ENCODE peak calls at places on chromosome 5, in five cellular contexts. F, O, Q, S and Z are unnamed samples.
A peak's percentile ranks its signal among the peaks of the same experiment; 100 is the strongest.

GRCh38 chr5:16934123-16934522 is 2.0 kb downstream of the MYO10 start:
- DNase-seq in F (peak; percentile 80), O (peak; percentile 73), Q (peak; percentile 84), S (peak; percentile 51), Z (peak; percentile 78)

GRCh38 chr5:99169309-99169708 is 240.5 kb upstream of the CHD1 start:
- DNase-seq in F (no peak), O (no peak), Q (peak; percentile 18), S (no peak), Z (peak; percentile 21)

GRCh38 chr5:115246361-115246991 is 16.2 kb downstream of the PGGT1B start:
- DNase-seq in F (peak; percentile 48), O (no peak), Q (peak; percentile 57), S (no peak), Z (peak; percentile 26)

GRCh38 chr5:60959156-60959555 is 14.2 kb downstream of the NDUFAF2 start:
- DNase-seq in F (peak; percentile 40), O (no peak), Q (peak; percentile 29), S (no peak), Z (no peak)

GRCh38 chr5:90640484-90641059 is 82.0 kb downstream of the ADGRV1 start:
- DNase-seq in F (no peak), O (no peak), Q (no peak), S (no peak), Z (no peak)

GRCh38 chr5:39755986-39756385 is 331.2 kb upstream of the DAB2 start:
- DNase-seq in F (peak; percentile 96), O (no peak), Q (peak; percentile 90), S (no peak), Z (no peak)

GRCh38 chr5:136067422-136067821 is 38.6 kb downstream of the TGFBI start:
- DNase-seq in F (no peak), O (no peak), Q (no peak), S (no peak), Z (no peak)

GRCh38 chr5:75091597-75091996 is 39.2 kb upstream of the GCNT4 start:
- DNase-seq in F (no peak), O (no peak), Q (no peak), S (no peak), Z (no peak)

GRCh38 chr5:3364941-3365340 is 230.7 kb upstream of the IRX1 start:
- DNase-seq in F (no peak), O (peak; percentile 10), Q (no peak), S (no peak), Z (no peak)

GRCh38 chr5:42887575-42887974 is 75.9 kb upstream of the SELENOP start:
- DNase-seq in F (no peak), O (no peak), Q (no peak), S (no peak), Z (no peak)

GRCh38 chr5:112532654-112533314 is 113.7 kb upstream of the EPB41L4A start:
- DNase-seq in F (no peak), O (no peak), Q (no peak), S (no peak), Z (no peak)

GRCh38 chr5:112534564-112534963 is 115.5 kb upstream of the EPB41L4A start:
- DNase-seq in F (no peak), O (no peak), Q (no peak), S (no peak), Z (no peak)

GRCh38 chr5:112535339-112535738 is 116.3 kb upstream of the EPB41L4A start:
- DNase-seq in F (no peak), O (no peak), Q (no peak), S (no peak), Z (no peak)

GRCh38 chr5:112534067-112534466 is 115.0 kb upstream of the EPB41L4A start:
- DNase-seq in F (no peak), O (no peak), Q (no peak), S (no peak), Z (no peak)

GRCh38 chr5:112533315-112533867 is 114.3 kb upstream of the EPB41L4A start:
- DNase-seq in F (no peak), O (peak; percentile 43), Q (no peak), S (no peak), Z (no peak)
- H3K4me1 ChIP-seq in F (no peaks in the 10 kb centered on the region), O (peaks cover 8% of the 10 kb centered on the region), Q (no peaks in the 10 kb centered on the region), S (peaks cover 4% of the 10 kb centered on the region), Z (no peaks in the 10 kb centered on the region)

GRCh38 chr5:69166686-69167487 is at the start of gene CCNB1:
- DNase-seq in F (peak; percentile 94), O (peak; percentile 99), Q (peak; percentile 98), S (peak; percentile 98), Z (peak; percentile 93)

GRCh38 chr5:69170969-69171368 is 4.0 kb downstream of the CCNB1 start:
- DNase-seq in F (no peak), O (no peak), Q (no peak), S (no peak), Z (no peak)

DNA sequence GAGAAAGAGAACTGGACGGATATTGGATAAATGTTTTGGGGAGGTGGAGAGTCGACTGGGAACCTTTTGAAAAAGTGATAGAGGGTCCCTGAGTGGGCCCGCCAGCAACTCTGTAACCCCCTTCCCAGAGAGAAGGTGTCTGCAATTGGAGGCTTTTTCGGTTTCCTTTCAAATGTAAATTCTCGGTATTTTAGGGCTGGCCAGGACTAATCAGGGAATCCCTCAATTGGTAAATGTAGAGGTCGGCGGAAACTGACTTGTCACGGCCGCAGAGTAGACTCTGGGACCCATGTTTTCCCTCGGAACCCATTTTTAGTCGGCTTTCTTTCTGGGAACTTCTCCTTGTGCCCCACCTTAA is 517 bp downstream of the CCNB1 start:
- DNase-seq in F (no peak), O (peak; percentile 31), Q (peak; percentile 44), S (no peak), Z (no peak)
- H4K91ac ChIP-seq in F (peak overlapping the region; percentile 86), O (no peak overlapping the region), Q (peak overlapping the region; percentile 71), S (no peak overlapping the region), Z (no peak overlapping the region)

GRCh38 chr5:140111859-140112551 is 1.9 kb upstream of the PURA start:
- DNase-seq in F (no peak), O (no peak), Q (no peak), S (no peak), Z (no peak)

GRCh38 chr5:140112685-140113179 is 1.2 kb upstream of the PURA start:
- DNase-seq in F (peak; percentile 34), O (no peak), Q (peak; percentile 16), S (no peak), Z (no peak)

GRCh38 chr5:140114341-140115185 is 654 bp downstream of the PURA start:
- DNase-seq in F (peak; percentile 55), O (peak; percentile 65), Q (peak; percentile 83), S (no peak), Z (peak; percentile 48)

GRCh38 chr5:140113699-140114263 is at the start of gene PURA:
- DNase-seq in F (peak; percentile 92), O (peak; percentile 96), Q (peak; percentile 95), S (no peak), Z (peak; percentile 87)

DNA sequence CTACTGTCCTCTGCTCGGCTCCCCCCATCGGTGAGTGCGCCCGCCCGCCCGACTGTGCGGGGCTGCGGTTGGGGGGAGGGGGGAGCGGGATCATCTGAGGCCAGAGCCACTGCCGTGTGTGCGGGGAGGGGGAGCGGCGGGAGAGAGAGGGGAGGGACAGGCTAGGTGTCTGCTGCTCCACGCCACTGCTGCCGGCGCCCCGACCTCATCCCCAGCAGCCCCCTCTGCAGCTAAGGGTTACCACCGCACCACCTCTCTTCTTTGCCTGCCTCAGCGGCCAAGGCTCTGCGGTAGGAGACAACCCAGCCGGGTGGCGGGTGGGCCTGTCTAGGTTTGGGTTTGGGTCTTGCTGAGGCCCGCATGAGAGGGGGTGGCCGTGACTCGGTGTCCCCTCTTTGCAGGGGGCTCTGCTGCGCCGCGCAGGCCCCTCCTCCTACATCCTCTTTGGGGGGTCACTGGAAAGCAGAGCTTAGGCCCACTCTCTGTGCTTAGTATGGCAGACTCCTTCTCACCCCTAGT is 670 bp upstream of the PURA start:
- DNase-seq in F (no peak), O (peak; percentile 72), Q (peak; percentile 9), S (no peak), Z (no peak)
- H3K23ac ChIP-seq in F (peak overlapping the region; percentile 97), O (no peak overlapping the region), Q (no peak overlapping the region), S (no peak overlapping the region), Z (peak overlapping the region; percentile 93)

GRCh38 chr5:159056201-159056600 is 43.5 kb downstream of the EBF1 start:
- DNase-seq in F (no peak), O (no peak), Q (no peak), S (no peak), Z (no peak)
- H3K4me1 ChIP-seq in F (peaks cover 2% of the 10 kb centered on the region), O (no peaks in the 10 kb centered on the region), Q (peaks cover 3% of the 10 kb centered on the region), S (peaks cover 8% of the 10 kb centered on the region), Z (peaks cover 52% of the 10 kb centered on the region)

GRCh38 chr5:34495178-34495577 is 160.9 kb upstream of the RAI14 start:
- DNase-seq in F (no peak), O (no peak), Q (no peak), S (no peak), Z (no peak)
- H4K91ac ChIP-seq in F (no peak overlapping the region), O (no peak overlapping the region), Q (no peak overlapping the region), S (no peak overlapping the region), Z (no peak overlapping the region)

DNA sequence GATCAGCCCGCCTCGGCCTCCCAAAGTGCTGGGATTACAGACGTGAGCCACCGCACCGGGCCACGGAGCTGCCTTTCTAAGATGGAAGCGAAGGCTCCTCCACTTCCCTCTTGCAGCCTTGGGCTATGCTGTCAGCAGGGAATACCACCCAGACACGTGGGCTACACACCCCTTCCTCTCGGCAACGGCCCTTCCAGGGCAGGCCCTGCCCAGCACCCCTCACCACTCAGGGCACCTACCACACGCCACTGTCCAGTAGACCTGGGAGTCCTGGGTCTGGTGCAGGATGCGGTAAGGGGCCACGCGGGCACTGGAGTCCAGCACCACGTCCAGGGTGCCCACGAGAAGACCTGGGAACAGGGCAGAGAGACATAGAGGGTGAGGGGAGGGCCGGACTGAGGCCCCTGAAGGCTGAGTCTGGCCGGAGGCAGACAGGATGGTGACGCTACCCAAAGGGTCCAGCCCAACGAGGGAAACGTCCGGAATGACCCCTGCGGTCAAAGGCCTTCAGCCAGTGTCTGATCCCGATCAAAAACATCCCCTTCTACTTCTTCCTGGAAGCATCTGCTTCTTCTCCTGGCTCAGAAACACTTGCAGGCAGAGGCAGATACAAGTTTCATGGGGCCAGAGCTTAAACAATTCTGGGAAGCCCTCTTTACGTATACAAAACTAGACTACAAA is 3.1 kb downstream of the TBC1D9B start:
- DNase-seq in F (no peak), O (no peak), Q (no peak), S (no peak), Z (no peak)
- H3K23ac ChIP-seq in F (no peak overlapping the region), O (no peak overlapping the region), Q (no peak overlapping the region), S (no peak overlapping the region), Z (no peak overlapping the region)